ENCODE peak calls at places on chromosomes 3 and 15, in four cellular contexts. One of them, this sample, is unnamed.

GRCh38 chr3:46864051-46864881 is 1.0 kb upstream of the MYL3 start:
- DNase-seq in IMR-90: no peak
- DNase-seq in H9: no peak
- DNase-seq in H1: no peak
- DNase-seq in this sample: no peak

GRCh38 chr3:185332026-185332735 is 30.8 kb upstream of the MAP3K13 start:
- DNase-seq in IMR-90: peak; percentile 82
- DNase-seq in H9: no peak
- DNase-seq in H1: no peak
- DNase-seq in this sample: peak; percentile 57

GRCh38 chr3:46102059-46102779 is 74.9 kb upstream of the XCR1 start:
- DNase-seq in IMR-90: no peak
- DNase-seq in H9: no peak
- DNase-seq in H1: no peak
- DNase-seq in this sample: no peak

GRCh38 chr15:41917767-41918430 is 24.0 kb upstream of the SPTBN5 start:
- DNase-seq in IMR-90: peak; percentile 84
- DNase-seq in H9: no peak
- DNase-seq in H1: no peak
- DNase-seq in this sample: no peak

GRCh38 chr3:17033516-17034168 is 148.9 kb downstream of the PLCL2 start:
- DNase-seq in IMR-90: peak; percentile 8
- DNase-seq in H9: no peak
- DNase-seq in H1: no peak
- DNase-seq in this sample: no peak

GRCh38 chr3:11603628-11604027 is 40.1 kb downstream of the VGLL4 start:
- DNase-seq in IMR-90: peak; percentile 97
- DNase-seq in H9: no peak
- DNase-seq in H1: no peak
- DNase-seq in this sample: peak; percentile 58

GRCh38 chr3:155032918-155033317 is 47.2 kb upstream of the MME start:
- DNase-seq in IMR-90: peak; percentile 57
- DNase-seq in H9: no peak
- DNase-seq in H1: no peak
- DNase-seq in this sample: peak; percentile 91

GRCh38 chr15:74928771-74929198 is 9.1 kb downstream of the COX5A start:
- DNase-seq in IMR-90: no peak
- DNase-seq in H9: no peak
- DNase-seq in H1: no peak
- DNase-seq in this sample: no peak

GRCh38 chr15:95025924-95026728 is 794.8 kb downstream of the MCTP2 start:
- DNase-seq in IMR-90: peak; percentile 61
- DNase-seq in H9: peak; percentile 55
- DNase-seq in H1: no peak
- DNase-seq in this sample: peak; percentile 72

GRCh38 chr3:33808559-33808958 is 10.1 kb downstream of the PDCD6IP start:
- DNase-seq in IMR-90: peak; percentile 49
- DNase-seq in H9: no peak
- DNase-seq in H1: no peak
- DNase-seq in this sample: no peak

GRCh38 chr15:86653344-86654192 is 573.9 kb downstream of the AGBL1 start:
- DNase-seq in IMR-90: no peak
- DNase-seq in H9: no peak
- DNase-seq in H1: no peak
- DNase-seq in this sample: no peak

GRCh38 chr15:67907175-67907723 is 67.4 kb upstream of the RNU6-1 start:
- DNase-seq in IMR-90: no peak
- DNase-seq in H9: no peak
- DNase-seq in H1: no peak
- DNase-seq in this sample: no peak

GRCh38 chr3:156820687-156821070 is 5.5 kb upstream of the LEKR1 start:
- DNase-seq in IMR-90: no peak
- DNase-seq in H9: no peak
- DNase-seq in H1: no peak
- DNase-seq in this sample: no peak

GRCh38 chr15:78620021-78620838 is 566 bp downstream of the CHRNA3 start:
- DNase-seq in IMR-90: no peak
- DNase-seq in H9: peak; percentile 77
- DNase-seq in H1: peak; percentile 36
- DNase-seq in this sample: peak; percentile 80

GRCh38 chr3:127287840-127288239 is at the start of gene PRR20G:
- DNase-seq in IMR-90: no peak
- DNase-seq in H9: peak; percentile 53
- DNase-seq in H1: no peak
- DNase-seq in this sample: peak; percentile 28

DNA sequence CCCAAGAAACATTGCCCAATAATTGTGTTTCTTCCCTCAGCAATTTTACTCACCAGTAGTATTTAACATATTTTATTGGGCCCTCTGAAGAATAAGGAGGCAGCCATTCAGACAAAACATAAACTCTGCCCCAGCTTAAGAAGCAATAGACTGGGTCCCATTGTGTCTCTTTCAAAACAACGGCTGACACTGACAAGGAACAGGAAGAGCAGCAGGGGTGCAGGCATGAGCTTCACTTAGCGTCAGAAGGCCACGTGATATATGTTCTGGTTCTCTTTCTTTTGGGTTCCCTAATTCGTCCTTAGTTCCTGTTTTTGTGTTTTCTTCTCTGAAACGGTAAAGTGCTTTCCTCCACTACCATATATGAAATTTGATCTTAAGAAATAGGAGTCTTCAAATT is 242.2 kb downstream of the FHIT start:
- DNase-seq in IMR-90: no peak
- DNase-seq in H9: no peak
- DNase-seq in H1: no peak
- DNase-seq in this sample: peak; percentile 49
- H3K4me2 ChIP-seq in IMR-90: no peak overlapping the region
- H3K4me2 ChIP-seq in H9: no peak overlapping the region
- H3K4me2 ChIP-seq in H1: no peak overlapping the region
- H3K4me2 ChIP-seq in this sample: no peak overlapping the region

GRCh38 chr15:43915820-43916660 is 89.2 kb downstream of the WDR76 start:
- DNase-seq in IMR-90: no peak
- DNase-seq in H9: no peak
- DNase-seq in H1: no peak
- DNase-seq in this sample: peak; percentile 57

GRCh38 chr15:43912208-43912607 is 85.4 kb downstream of the WDR76 start:
- DNase-seq in IMR-90: no peak
- DNase-seq in H9: no peak
- DNase-seq in H1: no peak
- DNase-seq in this sample: no peak

GRCh38 chr15:43913941-43914340 is 87.1 kb downstream of the WDR76 start:
- DNase-seq in IMR-90: no peak
- DNase-seq in H9: no peak
- DNase-seq in H1: no peak
- DNase-seq in this sample: no peak

GRCh38 chr15:43911235-43911661 is 84.4 kb downstream of the WDR76 start:
- DNase-seq in IMR-90: peak; percentile 93
- DNase-seq in H9: no peak
- DNase-seq in H1: no peak
- DNase-seq in this sample: no peak

GRCh38 chr15:43912991-43913927 is 86.5 kb downstream of the WDR76 start:
- DNase-seq in IMR-90: peak; percentile 99
- DNase-seq in H9: no peak
- DNase-seq in H1: peak; percentile 21
- DNase-seq in this sample: peak; percentile 95
- H4K5ac ChIP-seq in IMR-90: peak overlapping the region; percentile 35
- H4K5ac ChIP-seq in H9: no peak overlapping the region
- H4K5ac ChIP-seq in H1: no peak overlapping the region
- H4K5ac ChIP-seq in this sample: no peak overlapping the region

GRCh38 chr3:50164481-50164880 is 9.4 kb downstream of the SEMA3F start:
- DNase-seq in IMR-90: no peak
- DNase-seq in H9: no peak
- DNase-seq in H1: no peak
- DNase-seq in this sample: no peak

GRCh38 chr3:50164984-50165383 is 9.9 kb downstream of the SEMA3F start:
- DNase-seq in IMR-90: no peak
- DNase-seq in H9: no peak
- DNase-seq in H1: no peak
- DNase-seq in this sample: no peak

GRCh38 chr3:50166309-50167019 is 11.3 kb downstream of the SEMA3F start:
- DNase-seq in IMR-90: no peak
- DNase-seq in H9: no peak
- DNase-seq in H1: no peak
- DNase-seq in this sample: no peak

GRCh38 chr3:50167069-50167781 is 12.1 kb downstream of the SEMA3F start:
- DNase-seq in IMR-90: peak; percentile 36
- DNase-seq in H9: no peak
- DNase-seq in H1: no peak
- DNase-seq in this sample: no peak

GRCh38 chr3:50165388-50166308 is 10.5 kb downstream of the SEMA3F start:
- DNase-seq in IMR-90: peak; percentile 47
- DNase-seq in H9: no peak
- DNase-seq in H1: no peak
- DNase-seq in this sample: peak; percentile 72
- H3K4me2 ChIP-seq in IMR-90: no peak overlapping the region
- H3K4me2 ChIP-seq in H9: no peak overlapping the region
- H3K4me2 ChIP-seq in H1: peak overlapping the region; percentile 15
- H3K4me2 ChIP-seq in this sample: no peak overlapping the region

GRCh38 chr3:138468886-138469285 is 34.5 kb downstream of the ESYT3 start:
- DNase-seq in IMR-90: no peak
- DNase-seq in H9: peak; percentile 12
- DNase-seq in H1: no peak
- DNase-seq in this sample: no peak
- H4K5ac ChIP-seq in IMR-90: no peak overlapping the region
- H4K5ac ChIP-seq in H9: no peak overlapping the region
- H4K5ac ChIP-seq in H1: no peak overlapping the region
- H4K5ac ChIP-seq in this sample: no peak overlapping the region

GRCh38 chr3:183478501-183478900 is 50.1 kb upstream of the MCF2L2 start:
- DNase-seq in IMR-90: no peak
- DNase-seq in H9: peak; percentile 20
- DNase-seq in H1: no peak
- DNase-seq in this sample: no peak

GRCh38 chr3:183475019-183475418 is 46.6 kb upstream of the MCF2L2 start:
- DNase-seq in IMR-90: no peak
- DNase-seq in H9: no peak
- DNase-seq in H1: no peak
- DNase-seq in this sample: no peak

GRCh38 chr3:183481582-183481981 is 53.2 kb upstream of the MCF2L2 start:
- DNase-seq in IMR-90: peak; percentile 50
- DNase-seq in H9: no peak
- DNase-seq in H1: no peak
- DNase-seq in this sample: no peak

GRCh38 chr3:183473969-183474368 is 45.5 kb upstream of the MCF2L2 start:
- DNase-seq in IMR-90: no peak
- DNase-seq in H9: no peak
- DNase-seq in H1: no peak
- DNase-seq in this sample: no peak

GRCh38 chr3:183477801-183478456 is 49.5 kb upstream of the MCF2L2 start:
- DNase-seq in IMR-90: no peak
- DNase-seq in H9: no peak
- DNase-seq in H1: no peak
- DNase-seq in this sample: no peak
- H3K4me2 ChIP-seq in IMR-90: no peak overlapping the region
- H3K4me2 ChIP-seq in H9: no peak overlapping the region
- H3K4me2 ChIP-seq in H1: no peak overlapping the region
- H3K4me2 ChIP-seq in this sample: no peak overlapping the region

DNA sequence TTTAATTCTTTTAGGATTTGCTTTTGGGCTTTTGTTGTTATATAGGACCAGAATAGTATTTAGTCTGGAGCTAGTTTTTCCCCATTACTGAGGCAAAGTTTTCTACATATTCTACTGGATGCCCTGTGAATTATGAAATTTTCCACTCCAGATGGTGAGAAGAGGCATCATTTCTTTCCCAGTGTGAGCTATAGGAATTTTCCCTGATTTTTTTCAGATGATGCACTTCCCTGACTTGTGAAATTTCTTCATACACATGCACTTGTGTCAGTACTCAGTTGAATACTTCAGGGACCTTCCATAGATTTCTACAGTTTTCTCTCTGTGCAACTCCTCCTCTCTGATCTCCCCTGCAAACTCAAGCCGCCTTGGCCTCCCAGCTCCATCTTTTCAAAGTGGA is 73.7 kb upstream of the SLCO2A1 start:
- DNase-seq in IMR-90: no peak
- DNase-seq in H9: no peak
- DNase-seq in H1: no peak
- DNase-seq in this sample: no peak
- H4K5ac ChIP-seq in IMR-90: no peak overlapping the region
- H4K5ac ChIP-seq in H9: no peak overlapping the region
- H4K5ac ChIP-seq in H1: no peak overlapping the region
- H4K5ac ChIP-seq in this sample: no peak overlapping the region

This sample was measured in mesendoderm.